ENCODE peak calls at places on chromosomes 3 and 15, in ten cellular contexts. M is fibroblast of the conjunctiva; N is G401; V is NCI-H510A; Q is stimulated activated CD8-positive, alpha-beta memory T cell treated with anti-CD3 and anti-CD28 coated beads, Interleukin-4, amount 100 ng/mL, for 24 hours; J is KG1; Y is right lobe of liver; L is NCI-H1105 treated with DMSO at 0.1 percent for 48 hours; F is sciatic nerve; E is amniotic epithelial cell. C is an unnamed sample.

GRCh38 chr3:89059201-89059600 is 48.2 kb upstream of the EPHA3 start:
- DNase-seq in N (no peak), E (peak), L (no peak), Q (no peak), J (no peak), F (no peak), Y (no peak), V (no peak), M (no peak), C (no peak)

GRCh38 chr3:46059432-46059831 is 32.1 kb upstream of the XCR1 start:
- DNase-seq in E (no peak), V (no peak), Y (no peak), N (no peak), J (no peak), M (no peak), F (no peak), Q (no peak), L (no peak), C (no peak)

GRCh38 chr3:172307143-172307560 is 141.1 kb downstream of the GHSR start:
- DNase-seq in E (peak), F (no peak), Q (no peak), L (no peak), Y (no peak), J (no peak), M (no peak), V (no peak), N (no peak), C (peak)

GRCh38 chr15:88127477-88127799 is 129.1 kb downstream of the NTRK3 start:
- DNase-seq in J (no peak), Y (no peak), N (peak), F (no peak), V (no peak), M (no peak), L (no peak), E (no peak), Q (no peak), C (no peak)

GRCh38 chr3:82462977-82463376 is 701.5 kb upstream of the GBE1 start:
- DNase-seq in J (no peak), M (no peak), E (no peak), Q (no peak), F (no peak), L (peak), V (no peak), Y (no peak), N (peak), C (no peak)

GRCh38 chr3:23333633-23334032 is 130.5 kb downstream of the UBE2E2 start:
- DNase-seq in V (no peak), N (no peak), J (no peak), Q (no peak), L (no peak), M (no peak), F (no peak), Y (no peak), E (no peak), C (no peak)

GRCh38 chr3:12798559-12799179 is 2.2 kb downstream of the CAND2 start:
- DNase-seq in M (no peak), Y (peak), J (no peak), F (no peak), Q (no peak), N (peak), E (no peak), L (no peak), V (no peak), C (no peak)

GRCh38 chr3:68909719-68910118 is 22.6 kb downstream of the TAFA4 start:
- DNase-seq in Y (no peak), N (no peak), M (no peak), J (no peak), Q (no peak), E (no peak), V (no peak), F (no peak), L (no peak), C (no peak)

GRCh38 chr15:68383161-68384074 is 48.5 kb downstream of the ITGA11 start:
- DNase-seq in V (no peak), L (peak), J (no peak), Q (no peak), Y (peak), E (peak), F (no peak), M (peak), N (peak), C (peak)

C was measured in HT-29.